ENCODE peak calls at places on chromosomes 7 and 10, in four cellular contexts. A is HCT116, C is aorta, J is mesenchymal stem cell. G is an unnamed sample.

GRCh38 chr10:5447611-5448071 is 35.3 kb downstream of the NET1 start:
- DNase-seq in A (no peak), C (no peak), J (no peak), G (no peak)

GRCh38 chr7:154385214-154385613 is 333.0 kb downstream of the DPP6 start:
- DNase-seq in A (no peak), C (no peak), J (no peak), G (no peak)

GRCh38 chr10:113426181-113426837 is 126.5 kb upstream of the HABP2 start:
- DNase-seq in A (no peak), C (no peak), J (no peak), G (no peak)

GRCh38 chr7:25720427-25720826 is 431.6 kb upstream of the NFE2L3 start:
- DNase-seq in A (no peak), C (no peak), J (peak), G (peak)

GRCh38 chr10:102675887-102676616 is 31.8 kb downstream of the TRIM8 start:
- DNase-seq in A (no peak), C (peak), J (peak), G (no peak)

GRCh38 chr10:127082651-127083050 is 113.7 kb downstream of the INSYN2A start:
- DNase-seq in A (no peak), C (no peak), J (no peak), G (no peak)

GRCh38 chr10:70753841-70754621 is 31.1 kb downstream of the TBATA start:
- DNase-seq in A (no peak), C (peak), J (peak), G (no peak)

GRCh38 chr7:100682228-100682741 is 8.7 kb downstream of the GNB2 start:
- DNase-seq in A (no peak), C (no peak), J (no peak), G (no peak)

GRCh38 chr7:68122806-68123205 is 1126.2 kb downstream of the TYW1 start:
- DNase-seq in A (no peak), C (no peak), J (no peak), G (no peak)

GRCh38 chr10:48251525-48252353 is 22.8 kb downstream of the FRMPD2 start:
- DNase-seq in A (no peak), C (no peak), J (no peak), G (no peak)

GRCh38 chr10:25465582-25466372 is 291.0 kb downstream of the GPR158 start:
- DNase-seq in A (peak), C (no peak), J (no peak), G (no peak)

GRCh38 chr7:26117142-26117807 is 34.7 kb upstream of the NFE2L3 start:
- DNase-seq in A (no peak), C (no peak), J (no peak), G (peak)

GRCh38 chr10:97713351-97713827 is at the start of gene MARVELD1:
- DNase-seq in A (no peak), C (peak), J (peak), G (peak)

GRCh38 chr7:64890761-64891666 is 12.1 kb upstream of the ZNF273 start:
- DNase-seq in A (no peak), C (no peak), J (no peak), G (no peak)

GRCh38 chr10:59104186-59104585 is 72.3 kb upstream of the PHYHIPL start:
- DNase-seq in A (no peak), C (no peak), J (no peak), G (no peak)

GRCh38 chr7:50166997-50167961 is 74.2 kb upstream of the ZPBP start:
- DNase-seq in A (no peak), C (no peak), J (no peak), G (no peak)

GRCh38 chr7:97973206-97973658 is 16.8 kb downstream of the OCM2 start:
- DNase-seq in A (peak), C (no peak), J (peak), G (no peak)

GRCh38 chr7:2750054-2750453 is 62.1 kb downstream of the AMZ1 start:
- DNase-seq in A (no peak), C (no peak), J (peak), G (no peak)

GRCh38 chr7:75623390-75624133 is 115.2 kb downstream of the HIP1 start:
- DNase-seq in A (no peak), C (no peak), J (peak), G (peak)

GRCh38 chr10:128781636-128782035 is 655.4 kb upstream of the MKI67 start:
- DNase-seq in A (no peak), C (no peak), J (no peak), G (peak)

GRCh38 chr7:20331231-20331880 is 656 bp downstream of the ITGB8 start:
- DNase-seq in A (no peak), C (peak), J (peak), G (peak)

GRCh38 chr7:91940572-91941341 is at the start of gene AKAP9:
- DNase-seq in A (peak), C (peak), J (peak), G (peak)

GRCh38 chr10:43396061-43396927 is 12.7 kb downstream of the HNRNPF start:
- DNase-seq in A (no peak), C (peak), J (peak), G (peak)

GRCh38 chr10:78751716-78752115 is 317.1 kb upstream of the ZMIZ1 start:
- DNase-seq in A (no peak), C (no peak), J (no peak), G (no peak)

GRCh38 chr7:27205325-27206280 is 5.7 kb upstream of the HOXA13 start:
- DNase-seq in A (no peak), C (peak), J (peak), G (no peak)

GRCh38 chr7:25847331-25848070 is 304.5 kb upstream of the NFE2L3 start:
- DNase-seq in A (no peak), C (no peak), J (peak), G (no peak)

GRCh38 chr7:105808703-105809590 is 67.5 kb downstream of the ATXN7L1 start:
- DNase-seq in A (no peak), C (no peak), J (peak), G (peak)

DNA sequence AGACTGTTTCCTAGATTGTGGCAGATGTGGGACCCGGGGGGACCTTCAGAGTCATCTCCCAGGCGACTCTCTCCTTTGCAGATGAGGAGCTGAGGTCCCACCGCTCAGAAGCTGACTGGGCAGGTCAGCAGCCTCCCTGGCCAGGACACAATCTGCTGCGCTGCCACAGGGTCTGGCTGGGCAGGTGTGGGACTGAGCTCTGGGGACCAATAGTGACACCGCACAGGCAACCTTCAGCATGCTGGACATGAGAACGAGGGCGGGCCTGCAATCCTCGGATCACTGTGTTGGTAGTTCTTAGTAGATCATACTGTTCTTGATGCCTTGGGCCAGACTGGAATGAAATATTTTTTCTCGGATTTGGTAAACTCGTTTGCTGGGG is 20.5 kb upstream of the CRYGN start:
- DNase-seq in A (no peak), C (no peak), J (no peak), G (no peak)
- H3K4me3 ChIP-seq in A (peak), C (no peak), J (peak), G (no peak)

GRCh38 chr7:117021960-117022359 is 68.7 kb downstream of the ST7 start:
- DNase-seq in A (no peak), C (no peak), J (no peak), G (no peak)
- H3K4me3 ChIP-seq in A (no peak), C (no peak), J (no peak), G (no peak)

DNA sequence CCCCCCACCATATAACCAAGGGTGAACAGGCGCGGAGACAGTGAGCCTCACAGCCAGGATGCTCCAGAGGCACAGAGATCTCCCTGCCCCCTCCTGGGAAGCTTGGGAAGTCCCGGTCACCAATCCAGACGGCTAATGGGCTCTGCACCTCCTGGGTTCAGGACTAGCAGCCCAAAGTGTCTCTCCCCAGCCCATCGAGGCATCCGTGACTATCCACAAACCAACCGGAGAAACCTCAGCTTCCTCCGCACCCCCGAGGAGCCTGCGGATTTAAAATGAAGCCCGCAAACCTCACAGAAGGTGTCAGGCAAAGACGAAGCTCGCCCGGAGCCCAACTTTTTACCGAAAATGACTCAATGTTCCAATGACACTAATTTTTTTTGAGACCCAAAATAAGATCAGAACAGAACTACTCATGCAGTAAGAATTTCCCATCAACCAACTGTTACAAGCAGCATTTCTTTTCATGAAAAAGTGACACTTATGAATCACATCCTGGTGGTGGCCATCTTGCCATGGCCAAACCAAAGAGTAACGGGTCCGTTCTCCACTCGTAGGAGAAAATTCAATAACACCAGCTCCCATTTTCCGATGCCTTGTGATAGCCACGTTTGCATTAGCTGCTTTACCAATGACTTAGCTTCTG is 6.0 kb downstream of the PDGFA start:
- DNase-seq in A (no peak), C (no peak), J (peak), G (no peak)
- H3K4me3 ChIP-seq in A (no peak), C (no peak), J (no peak), G (no peak)

GRCh38 chr10:101400529-101400928 is 46.6 kb downstream of the BTRC start:
- DNase-seq in A (no peak), C (no peak), J (no peak), G (no peak)

GRCh38 chr10:101402711-101403110 is 48.7 kb downstream of the BTRC start:
- DNase-seq in A (no peak), C (no peak), J (no peak), G (no peak)

GRCh38 chr10:101403161-101403560 is 49.2 kb downstream of the BTRC start:
- DNase-seq in A (no peak), C (no peak), J (no peak), G (no peak)

DNA sequence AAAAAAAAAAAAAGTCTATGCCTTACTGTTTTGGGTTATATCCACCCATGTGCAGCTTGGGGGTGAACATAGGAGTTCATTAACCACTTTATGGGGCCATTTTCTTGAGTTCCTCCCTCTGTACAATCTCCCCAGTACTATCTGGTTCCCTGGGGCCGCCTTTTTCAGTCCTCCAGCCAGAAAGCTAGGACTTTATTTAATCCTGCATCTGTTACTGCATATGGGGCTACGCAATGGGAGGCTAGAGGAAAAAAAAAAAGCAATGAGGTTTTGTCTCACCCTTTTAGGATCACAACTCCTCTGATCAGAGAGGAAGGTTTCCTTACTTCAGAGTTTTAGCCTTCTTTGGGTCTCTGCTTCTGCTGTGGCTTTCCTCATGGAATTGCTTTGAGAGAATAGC is 51.0 kb downstream of the BTRC start:
- DNase-seq in A (no peak), C (no peak), J (no peak), G (no peak)
- H3K4me3 ChIP-seq in A (no peak), C (no peak), J (no peak), G (no peak)

GRCh38 chr10:35819011-35819410 is 176.9 kb upstream of the FZD8 start:
- DNase-seq in A (no peak), C (no peak), J (no peak), G (no peak)
- H3K4me3 ChIP-seq in A (no peak), C (no peak), J (no peak), G (no peak)

GRCh38 chr10:69647101-69647500 is 17.1 kb downstream of the FAM241B start:
- DNase-seq in A (no peak), C (peak), J (no peak), G (no peak)
- H3K4me3 ChIP-seq in A (no peak), C (no peak), J (no peak), G (no peak)

GRCh38 chr10:108469940-108470339 is 1305.4 kb upstream of the SORCS1 start:
- DNase-seq in A (no peak), C (no peak), J (no peak), G (no peak)
- H3K4me3 ChIP-seq in A (no peak), C (no peak), J (no peak), G (no peak)

DNA sequence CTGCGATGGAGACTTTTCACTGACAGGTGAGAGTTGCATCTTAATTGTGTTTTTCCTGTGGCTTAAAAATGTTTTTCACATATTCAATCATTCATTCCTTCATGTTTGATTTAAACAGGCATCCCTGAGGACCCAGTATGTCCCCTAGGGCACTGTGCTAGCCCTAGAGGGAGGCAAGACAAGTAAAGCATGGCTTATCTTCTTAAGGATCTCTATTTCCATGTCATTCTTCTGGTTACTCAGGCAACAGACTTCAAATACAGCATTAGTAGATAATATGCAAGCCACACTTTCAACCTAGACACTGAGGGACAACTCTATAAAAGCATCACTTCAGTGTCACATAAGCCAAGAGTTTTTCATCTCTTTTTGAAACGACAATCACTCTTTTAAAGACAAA is 29.2 kb downstream of the CDK1 start:
- DNase-seq in A (no peak), C (no peak), J (no peak), G (no peak)
- H3K4me3 ChIP-seq in A (no peak), C (no peak), J (no peak), G (no peak)

GRCh38 chr7:112476390-112477052 is 4.3 kb upstream of the LSMEM1 start:
- DNase-seq in A (no peak), C (no peak), J (no peak), G (no peak)
- H3K4me3 ChIP-seq in A (no peak), C (no peak), J (no peak), G (no peak)

GRCh38 chr10:119209736-119210355 is 2.5 kb downstream of the GRK5 start:
- DNase-seq in A (no peak), C (peak), J (peak), G (no peak)

GRCh38 chr10:119210633-119211032 is 3.3 kb downstream of the GRK5 start:
- DNase-seq in A (no peak), C (no peak), J (no peak), G (no peak)

GRCh38 chr10:119209050-119209735 is 1.8 kb downstream of the GRK5 start:
- DNase-seq in A (no peak), C (peak), J (peak), G (peak)

GRCh38 chr10:119211625-119212441 is 4.5 kb downstream of the GRK5 start:
- DNase-seq in A (no peak), C (peak), J (peak), G (no peak)

DNA sequence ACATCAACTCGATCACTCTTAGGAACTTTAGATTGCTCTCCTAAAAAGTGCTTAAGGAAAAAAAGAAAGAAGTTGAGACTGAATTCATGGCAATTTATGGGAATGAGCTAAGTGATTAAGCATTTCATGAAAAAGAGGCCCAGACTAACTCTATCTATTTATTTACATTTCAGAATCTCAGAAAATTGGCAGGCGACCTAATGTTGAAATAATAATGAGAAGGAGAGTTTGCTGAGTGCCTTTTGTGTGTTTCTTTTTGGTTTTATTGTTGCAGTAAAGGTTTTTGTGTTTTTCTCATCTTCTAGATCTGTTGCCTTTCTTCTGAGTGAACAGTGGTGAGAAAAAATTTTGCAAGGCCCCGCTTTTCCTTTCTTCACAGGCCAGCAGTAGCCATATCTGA is 3.8 kb downstream of the GRK5 start:
- DNase-seq in A (no peak), C (no peak), J (peak), G (no peak)
- H3K4me3 ChIP-seq in A (no peak), C (peak), J (peak), G (peak)

G was measured in A673.